ENCODE peak calls at places on chromosomes 7 and 10, in six cellular contexts. One of them, this sample, is unnamed.
A peak's percentile ranks its signal among the peaks of the same experiment; 100 is the strongest.

GRCh38 chr10:42113158-42113450 is 525.3 kb downstream of the ZNF33B start:
- DNase-seq in colonic mucosa: no peak
- DNase-seq in lower lobe of right lung: no peak
- DNase-seq in thoracic aorta: no peak
- DNase-seq in left ventricle myocardium inferior: no peak
- DNase-seq in OCI-LY7: no peak
- DNase-seq in this sample: no peak

GRCh38 chr10:114577133-114577532 is 80.9 kb downstream of the ABLIM1 start:
- DNase-seq in thoracic aorta: no peak
- DNase-seq in left ventricle myocardium inferior: no peak
- DNase-seq in lower lobe of right lung: no peak
- DNase-seq in colonic mucosa: no peak
- DNase-seq in OCI-LY7: no peak
- DNase-seq in this sample: no peak

GRCh38 chr10:16843252-16843870 is 26.1 kb upstream of the RSU1 start:
- DNase-seq in OCI-LY7: peak; percentile 80
- DNase-seq in lower lobe of right lung: no peak
- DNase-seq in colonic mucosa: no peak
- DNase-seq in thoracic aorta: no peak
- DNase-seq in left ventricle myocardium inferior: no peak
- DNase-seq in this sample: no peak

GRCh38 chr7:91165846-91166230 is 98.4 kb upstream of the FZD1 start:
- DNase-seq in OCI-LY7: no peak
- DNase-seq in left ventricle myocardium inferior: no peak
- DNase-seq in colonic mucosa: no peak
- DNase-seq in lower lobe of right lung: no peak
- DNase-seq in thoracic aorta: no peak
- DNase-seq in this sample: no peak

GRCh38 chr10:132382231-132382922 is 14.6 kb upstream of the PWWP2B start:
- DNase-seq in lower lobe of right lung: no peak
- DNase-seq in OCI-LY7: no peak
- DNase-seq in left ventricle myocardium inferior: no peak
- DNase-seq in colonic mucosa: no peak
- DNase-seq in thoracic aorta: no peak
- DNase-seq in this sample: no peak

GRCh38 chr7:128197586-128197985 is 43.5 kb upstream of the LEP start:
- DNase-seq in OCI-LY7: no peak
- DNase-seq in lower lobe of right lung: no peak
- DNase-seq in thoracic aorta: no peak
- DNase-seq in left ventricle myocardium inferior: no peak
- DNase-seq in colonic mucosa: no peak
- DNase-seq in this sample: no peak

GRCh38 chr10:58157076-58157766 is 110.5 kb downstream of the IPMK start:
- DNase-seq in left ventricle myocardium inferior: no peak
- DNase-seq in thoracic aorta: no peak
- DNase-seq in OCI-LY7: no peak
- DNase-seq in lower lobe of right lung: no peak
- DNase-seq in colonic mucosa: no peak
- DNase-seq in this sample: no peak

GRCh38 chr7:102008535-102009262 is 191.3 kb downstream of the CUX1 start:
- DNase-seq in colonic mucosa: peak; percentile 84
- DNase-seq in lower lobe of right lung: no peak
- DNase-seq in OCI-LY7: no peak
- DNase-seq in left ventricle myocardium inferior: no peak
- DNase-seq in thoracic aorta: no peak
- DNase-seq in this sample: peak; percentile 83

GRCh38 chr10:15718495-15719061 is 1.1 kb downstream of the ITGA8 start:
- DNase-seq in colonic mucosa: no peak
- DNase-seq in left ventricle myocardium inferior: no peak
- DNase-seq in thoracic aorta: no peak
- DNase-seq in lower lobe of right lung: no peak
- DNase-seq in OCI-LY7: no peak
- DNase-seq in this sample: no peak

GRCh38 chr10:104501449-104501848 is 139.6 kb upstream of the SORCS3 start:
- DNase-seq in OCI-LY7: no peak
- DNase-seq in left ventricle myocardium inferior: no peak
- DNase-seq in lower lobe of right lung: no peak
- DNase-seq in colonic mucosa: no peak
- DNase-seq in thoracic aorta: no peak
- DNase-seq in this sample: no peak

GRCh38 chr10:11026761-11027160 is 9.1 kb downstream of the CELF2 start:
- DNase-seq in colonic mucosa: no peak
- DNase-seq in OCI-LY7: no peak
- DNase-seq in left ventricle myocardium inferior: no peak
- DNase-seq in thoracic aorta: no peak
- DNase-seq in lower lobe of right lung: no peak
- DNase-seq in this sample: no peak

GRCh38 chr10:90885176-90885575 is 13.4 kb downstream of the RPP30 start:
- DNase-seq in left ventricle myocardium inferior: no peak
- DNase-seq in thoracic aorta: no peak
- DNase-seq in colonic mucosa: no peak
- DNase-seq in lower lobe of right lung: no peak
- DNase-seq in OCI-LY7: no peak
- DNase-seq in this sample: no peak

GRCh38 chr7:91135300-91135699 is 128.9 kb upstream of the FZD1 start:
- DNase-seq in OCI-LY7: no peak
- DNase-seq in left ventricle myocardium inferior: no peak
- DNase-seq in lower lobe of right lung: no peak
- DNase-seq in thoracic aorta: no peak
- DNase-seq in colonic mucosa: no peak
- DNase-seq in this sample: no peak

GRCh38 chr7:156576216-156577063 is 64.1 kb upstream of the RNF32 start:
- DNase-seq in colonic mucosa: no peak
- DNase-seq in OCI-LY7: no peak
- DNase-seq in left ventricle myocardium inferior: no peak
- DNase-seq in lower lobe of right lung: no peak
- DNase-seq in thoracic aorta: no peak
- DNase-seq in this sample: no peak

GRCh38 chr10:49404321-49404878 is 8.5 kb upstream of the DRGX start:
- DNase-seq in colonic mucosa: no peak
- DNase-seq in thoracic aorta: no peak
- DNase-seq in lower lobe of right lung: no peak
- DNase-seq in OCI-LY7: no peak
- DNase-seq in left ventricle myocardium inferior: no peak
- DNase-seq in this sample: no peak

GRCh38 chr7:2609001-2609411 is 22.8 kb upstream of the TTYH3 start:
- DNase-seq in colonic mucosa: no peak
- DNase-seq in lower lobe of right lung: no peak
- DNase-seq in left ventricle myocardium inferior: no peak
- DNase-seq in thoracic aorta: no peak
- DNase-seq in OCI-LY7: peak; percentile 48
- DNase-seq in this sample: peak; percentile 61

GRCh38 chr7:2843711-2844152 is 376 bp downstream of the GNA12 start:
- DNase-seq in left ventricle myocardium inferior: no peak
- DNase-seq in OCI-LY7: peak; percentile 50
- DNase-seq in thoracic aorta: no peak
- DNase-seq in colonic mucosa: no peak
- DNase-seq in lower lobe of right lung: peak; percentile 74
- DNase-seq in this sample: peak; percentile 86

GRCh38 chr7:116316838-116317612 is 106.7 kb downstream of the TES start:
- DNase-seq in colonic mucosa: peak; percentile 20
- DNase-seq in left ventricle myocardium inferior: peak; percentile 18
- DNase-seq in thoracic aorta: peak; percentile 46
- DNase-seq in OCI-LY7: no peak
- DNase-seq in lower lobe of right lung: no peak
- DNase-seq in this sample: no peak

GRCh38 chr10:74189999-74190421 is 39.0 kb downstream of the ADK start:
- DNase-seq in lower lobe of right lung: no peak
- DNase-seq in thoracic aorta: no peak
- DNase-seq in left ventricle myocardium inferior: no peak
- DNase-seq in colonic mucosa: no peak
- DNase-seq in OCI-LY7: peak; percentile 78
- DNase-seq in this sample: no peak

GRCh38 chr7:40232242-40232929 is 97.6 kb downstream of the SUGCT start:
- DNase-seq in thoracic aorta: no peak
- DNase-seq in left ventricle myocardium inferior: no peak
- DNase-seq in colonic mucosa: peak; percentile 41
- DNase-seq in OCI-LY7: peak; percentile 73
- DNase-seq in lower lobe of right lung: no peak
- DNase-seq in this sample: no peak

GRCh38 chr7:40230086-40230485 is 95.3 kb downstream of the SUGCT start:
- DNase-seq in left ventricle myocardium inferior: no peak
- DNase-seq in colonic mucosa: no peak
- DNase-seq in lower lobe of right lung: no peak
- DNase-seq in OCI-LY7: no peak
- DNase-seq in thoracic aorta: no peak
- DNase-seq in this sample: no peak

GRCh38 chr7:40234666-40235065 is 99.9 kb downstream of the SUGCT start:
- DNase-seq in thoracic aorta: no peak
- DNase-seq in left ventricle myocardium inferior: no peak
- DNase-seq in OCI-LY7: no peak
- DNase-seq in lower lobe of right lung: no peak
- DNase-seq in colonic mucosa: no peak
- DNase-seq in this sample: no peak

GRCh38 chr7:40234046-40234445 is 99.2 kb downstream of the SUGCT start:
- DNase-seq in colonic mucosa: peak; percentile 69
- DNase-seq in left ventricle myocardium inferior: no peak
- DNase-seq in OCI-LY7: peak; percentile 75
- DNase-seq in thoracic aorta: no peak
- DNase-seq in lower lobe of right lung: no peak
- DNase-seq in this sample: no peak

DNA sequence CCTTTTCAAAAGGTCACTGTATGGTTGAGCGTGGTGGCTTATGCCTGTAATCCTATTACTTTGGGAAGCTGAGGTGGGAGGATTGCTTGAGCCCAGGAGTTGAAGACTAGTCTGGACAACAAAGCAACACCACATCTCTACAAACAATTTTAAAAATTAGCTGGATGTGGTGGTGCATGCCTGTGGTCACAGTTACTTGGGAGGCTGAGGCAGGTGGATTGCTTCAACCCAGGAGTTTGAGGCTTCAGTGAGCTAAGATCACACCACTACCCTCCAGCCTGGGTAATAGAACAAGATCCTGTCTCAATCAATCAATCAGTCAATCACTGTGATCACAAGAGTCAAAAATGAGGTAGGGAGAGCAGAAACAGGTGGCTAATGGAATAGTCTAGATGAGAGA is 97.0 kb downstream of the SUGCT start:
- DNase-seq in thoracic aorta: no peak
- DNase-seq in colonic mucosa: no peak
- DNase-seq in left ventricle myocardium inferior: no peak
- DNase-seq in OCI-LY7: no peak
- DNase-seq in lower lobe of right lung: no peak
- DNase-seq in this sample: no peak
- TF ChIP-seq CTCF in thoracic aorta: no peak
- TF ChIP-seq CTCF in colonic mucosa: no peak
- TF ChIP-seq CTCF in left ventricle myocardium inferior: no peak
- TF ChIP-seq CTCF in OCI-LY7: no peak
- TF ChIP-seq CTCF in lower lobe of right lung: no peak
- TF ChIP-seq CTCF in this sample: no peak

DNA sequence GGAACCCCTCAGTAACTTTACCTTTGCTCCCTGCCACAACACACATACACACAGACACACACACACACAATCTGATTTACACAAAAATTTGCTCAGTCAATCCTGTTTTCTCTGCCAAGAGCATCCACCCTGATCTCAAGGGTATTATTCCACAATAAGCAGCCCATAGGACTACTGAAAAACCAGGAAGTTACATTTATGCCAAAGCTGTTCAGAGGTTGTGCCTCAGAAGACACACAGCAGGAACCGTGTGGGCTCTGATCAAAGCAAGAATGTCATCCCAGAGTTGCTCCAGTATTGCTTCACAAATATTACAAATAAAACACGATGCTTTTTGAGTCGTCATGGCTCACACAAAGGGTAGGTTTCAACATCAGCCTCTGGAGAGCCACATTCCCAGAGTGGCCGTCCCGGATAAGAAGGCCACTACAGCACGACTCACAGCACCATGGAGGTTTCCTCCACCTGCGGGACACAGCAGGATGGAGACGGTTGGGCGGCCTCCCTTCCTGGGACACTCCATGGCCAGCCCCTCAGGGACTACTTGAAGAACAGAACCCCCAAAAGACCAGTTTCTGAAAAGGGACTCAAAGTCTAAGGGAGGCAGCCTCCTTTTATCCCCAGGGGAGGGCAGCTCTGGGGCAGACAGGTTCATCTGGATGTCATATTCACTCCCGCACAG is 1.6 kb downstream of the AIFM2 start:
- DNase-seq in lower lobe of right lung: no peak
- DNase-seq in left ventricle myocardium inferior: no peak
- DNase-seq in OCI-LY7: no peak
- DNase-seq in thoracic aorta: no peak
- DNase-seq in colonic mucosa: no peak
- DNase-seq in this sample: no peak
- H3K27ac ChIP-seq in lower lobe of right lung: peak overlapping the region; percentile 79
- H3K27ac ChIP-seq in left ventricle myocardium inferior: peak overlapping the region; percentile 83
- H3K27ac ChIP-seq in OCI-LY7: no peak overlapping the region
- H3K27ac ChIP-seq in thoracic aorta: peak overlapping the region; percentile 82
- H3K27ac ChIP-seq in colonic mucosa: no peak overlapping the region
- H3K27ac ChIP-seq in this sample: peak overlapping the region; percentile 32

DNA sequence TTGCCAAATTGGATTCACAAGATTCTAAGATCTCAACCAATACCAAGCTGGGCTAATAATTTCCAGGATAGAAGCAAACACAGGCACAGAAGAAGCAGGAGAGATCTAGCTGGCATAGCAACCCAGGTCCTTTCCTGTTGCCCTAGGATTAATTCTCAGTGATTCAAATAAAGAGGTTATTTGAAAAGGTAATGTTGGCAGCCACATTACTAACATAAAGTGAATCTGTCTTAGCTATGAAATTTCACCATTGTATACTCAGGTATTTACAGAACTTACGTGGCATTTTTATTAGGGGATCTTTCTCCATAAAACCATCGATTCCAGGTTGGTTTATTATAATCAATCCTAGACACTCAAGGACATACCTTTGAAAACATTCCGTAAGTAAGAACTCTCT is 379.3 kb upstream of the POM121L12 start:
- DNase-seq in left ventricle myocardium inferior: no peak
- DNase-seq in OCI-LY7: no peak
- DNase-seq in lower lobe of right lung: no peak
- DNase-seq in colonic mucosa: no peak
- DNase-seq in thoracic aorta: no peak
- DNase-seq in this sample: no peak
- H3K9me3 ChIP-seq in left ventricle myocardium inferior: peaks cover 16% of the 10 kb centered on the region
- H3K9me3 ChIP-seq in OCI-LY7: no peaks in the 10 kb centered on the region
- H3K9me3 ChIP-seq in lower lobe of right lung: no peaks in the 10 kb centered on the region
- H3K9me3 ChIP-seq in colonic mucosa: no peaks in the 10 kb centered on the region
- H3K9me3 ChIP-seq in thoracic aorta: peaks cover 3% of the 10 kb centered on the region
- H3K9me3 ChIP-seq in this sample: no peaks in the 10 kb centered on the region

GRCh38 chr10:25557136-25557535 is 376.9 kb upstream of the MYO3A start:
- DNase-seq in thoracic aorta: no peak
- DNase-seq in left ventricle myocardium inferior: no peak
- DNase-seq in OCI-LY7: no peak
- DNase-seq in lower lobe of right lung: no peak
- DNase-seq in colonic mucosa: no peak
- DNase-seq in this sample: no peak

GRCh38 chr10:25561761-25562160 is 372.3 kb upstream of the MYO3A start:
- DNase-seq in left ventricle myocardium inferior: no peak
- DNase-seq in colonic mucosa: no peak
- DNase-seq in OCI-LY7: no peak
- DNase-seq in thoracic aorta: no peak
- DNase-seq in lower lobe of right lung: no peak
- DNase-seq in this sample: no peak

GRCh38 chr10:25556457-25556856 is 377.6 kb upstream of the MYO3A start:
- DNase-seq in colonic mucosa: no peak
- DNase-seq in left ventricle myocardium inferior: no peak
- DNase-seq in OCI-LY7: no peak
- DNase-seq in lower lobe of right lung: no peak
- DNase-seq in thoracic aorta: no peak
- DNase-seq in this sample: no peak

GRCh38 chr10:25552283-25552919 is 377.6 kb downstream of the GPR158 start:
- DNase-seq in colonic mucosa: no peak
- DNase-seq in left ventricle myocardium inferior: no peak
- DNase-seq in OCI-LY7: no peak
- DNase-seq in thoracic aorta: no peak
- DNase-seq in lower lobe of right lung: no peak
- DNase-seq in this sample: no peak

GRCh38 chr10:25555865-25556264 is 378.2 kb upstream of the MYO3A start:
- DNase-seq in thoracic aorta: no peak
- DNase-seq in colonic mucosa: no peak
- DNase-seq in OCI-LY7: peak; percentile 2
- DNase-seq in lower lobe of right lung: no peak
- DNase-seq in left ventricle myocardium inferior: no peak
- DNase-seq in this sample: no peak
- TF ChIP-seq CTCF in thoracic aorta: no peak
- TF ChIP-seq CTCF in colonic mucosa: no peak
- TF ChIP-seq CTCF in OCI-LY7: peak; percentile 61
- TF ChIP-seq CTCF in lower lobe of right lung: no peak
- TF ChIP-seq CTCF in left ventricle myocardium inferior: no peak
- TF ChIP-seq CTCF in this sample: peak; percentile 36